ENCODE peak calls at places on chromosome 20, in four cellular contexts. One of them, this sample, is unnamed.

GRCh38 chr20:44123251-44123650 is 63.7 kb downstream of the JPH2 start:
- DNase-seq in foreskin fibroblast: no peak
- DNase-seq in right atrium auricular region: no peak
- DNase-seq in dorsolateral prefrontal cortex: no peak
- DNase-seq in this sample: no peak

GRCh38 chr20:18727032-18727508 is 86.5 kb upstream of the SCP2D1 start:
- DNase-seq in dorsolateral prefrontal cortex: no peak
- DNase-seq in foreskin fibroblast: no peak
- DNase-seq in right atrium auricular region: no peak
- DNase-seq in this sample: no peak

GRCh38 chr20:20192366-20192765 is 140.0 kb downstream of the CFAP61 start:
- DNase-seq in dorsolateral prefrontal cortex: no peak
- DNase-seq in foreskin fibroblast: no peak
- DNase-seq in right atrium auricular region: no peak
- DNase-seq in this sample: no peak

GRCh38 chr20:5168582-5169396 is 42.0 kb downstream of the CDS2 start:
- DNase-seq in right atrium auricular region: no peak
- DNase-seq in dorsolateral prefrontal cortex: peak
- DNase-seq in foreskin fibroblast: peak
- DNase-seq in this sample: no peak

GRCh38 chr20:44601801-44602204 is 19.4 kb downstream of the PKIG start:
- DNase-seq in dorsolateral prefrontal cortex: no peak
- DNase-seq in right atrium auricular region: peak
- DNase-seq in foreskin fibroblast: peak
- DNase-seq in this sample: no peak

GRCh38 chr20:859661-860294 is 26.3 kb downstream of the FAM110A start:
- DNase-seq in dorsolateral prefrontal cortex: no peak
- DNase-seq in foreskin fibroblast: no peak
- DNase-seq in right atrium auricular region: no peak
- DNase-seq in this sample: no peak

GRCh38 chr20:32775240-32775991 is 13.2 kb downstream of the DNMT3B start:
- DNase-seq in dorsolateral prefrontal cortex: no peak
- DNase-seq in right atrium auricular region: no peak
- DNase-seq in foreskin fibroblast: no peak
- DNase-seq in this sample: no peak

GRCh38 chr20:52823303-52823702 is 148.9 kb upstream of the TSHZ2 start:
- DNase-seq in right atrium auricular region: no peak
- DNase-seq in foreskin fibroblast: no peak
- DNase-seq in dorsolateral prefrontal cortex: no peak
- DNase-seq in this sample: no peak

GRCh38 chr20:37901667-37902503 is 1.0 kb upstream of the VSTM2L start:
- DNase-seq in dorsolateral prefrontal cortex: peak
- DNase-seq in foreskin fibroblast: peak
- DNase-seq in right atrium auricular region: no peak
- DNase-seq in this sample: no peak

GRCh38 chr20:50111829-50112495 is 988 bp downstream of the UBE2V1 start:
- DNase-seq in dorsolateral prefrontal cortex: no peak
- DNase-seq in foreskin fibroblast: no peak
- DNase-seq in right atrium auricular region: no peak
- DNase-seq in this sample: no peak

GRCh38 chr20:845226-845868 is 11.8 kb downstream of the FAM110A start:
- DNase-seq in dorsolateral prefrontal cortex: no peak
- DNase-seq in foreskin fibroblast: no peak
- DNase-seq in right atrium auricular region: no peak
- DNase-seq in this sample: no peak

GRCh38 chr20:63554361-63555278 is 661 bp downstream of the FNDC11 start:
- DNase-seq in dorsolateral prefrontal cortex: no peak
- DNase-seq in right atrium auricular region: no peak
- DNase-seq in foreskin fibroblast: no peak
- DNase-seq in this sample: no peak

GRCh38 chr20:57464642-57465211 is 60.2 kb downstream of the CTCFL start:
- DNase-seq in right atrium auricular region: no peak
- DNase-seq in foreskin fibroblast: no peak
- DNase-seq in dorsolateral prefrontal cortex: no peak
- DNase-seq in this sample: no peak
- TF ChIP-seq CTCF in right atrium auricular region: no peak
- TF ChIP-seq CTCF in foreskin fibroblast: no peak
- TF ChIP-seq CTCF in dorsolateral prefrontal cortex: no peak
- TF ChIP-seq CTCF in this sample: no peak

GRCh38 chr20:61881416-61881815 is 184.3 kb downstream of the TAF4 start:
- DNase-seq in dorsolateral prefrontal cortex: no peak
- DNase-seq in right atrium auricular region: no peak
- DNase-seq in foreskin fibroblast: no peak
- DNase-seq in this sample: no peak
- TF ChIP-seq CTCF in dorsolateral prefrontal cortex: no peak
- TF ChIP-seq CTCF in right atrium auricular region: no peak
- TF ChIP-seq CTCF in foreskin fibroblast: no peak
- TF ChIP-seq CTCF in this sample: no peak

DNA sequence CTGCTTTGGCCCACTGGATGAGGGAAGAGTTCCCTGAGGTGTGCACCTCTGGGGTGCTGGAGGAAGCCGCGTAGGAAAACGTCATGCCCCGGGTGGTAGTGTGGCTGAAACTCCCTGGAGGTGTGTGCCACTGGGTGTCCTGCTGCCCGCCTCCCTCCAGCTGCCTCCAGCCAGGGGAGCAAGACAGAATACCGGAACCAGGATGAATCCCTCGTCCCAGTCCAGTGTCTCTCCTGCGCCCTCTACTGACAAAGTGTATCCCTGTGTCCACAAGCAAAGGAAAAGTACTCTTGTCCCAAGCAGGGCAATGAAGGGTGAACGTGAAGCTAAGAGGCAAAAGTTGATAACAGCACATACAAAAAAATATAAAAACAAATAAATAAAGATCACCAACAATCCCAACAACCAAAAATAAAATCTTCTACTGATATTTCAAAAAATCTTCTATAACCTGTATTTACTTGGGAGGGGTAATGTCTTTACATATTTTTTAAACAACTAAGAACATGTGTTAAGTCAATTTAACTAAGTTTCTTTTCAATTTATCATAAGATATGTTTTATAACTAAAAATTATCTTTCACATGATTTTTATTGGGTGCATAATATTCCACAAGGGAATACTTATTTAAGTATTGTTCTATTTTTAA is 437.6 kb downstream of the MAFB start:
- DNase-seq in right atrium auricular region: no peak
- DNase-seq in dorsolateral prefrontal cortex: no peak
- DNase-seq in foreskin fibroblast: no peak
- DNase-seq in this sample: no peak
- TF ChIP-seq CTCF in right atrium auricular region: peak
- TF ChIP-seq CTCF in dorsolateral prefrontal cortex: no peak
- TF ChIP-seq CTCF in foreskin fibroblast: peak
- TF ChIP-seq CTCF in this sample: no peak

GRCh38 chr20:62326959-62327725 is 24.3 kb downstream of the ADRM1 start:
- DNase-seq in right atrium auricular region: no peak
- DNase-seq in foreskin fibroblast: no peak
- DNase-seq in dorsolateral prefrontal cortex: no peak
- DNase-seq in this sample: no peak
- TF ChIP-seq CTCF in right atrium auricular region: no peak
- TF ChIP-seq CTCF in foreskin fibroblast: no peak
- TF ChIP-seq CTCF in dorsolateral prefrontal cortex: no peak
- TF ChIP-seq CTCF in this sample: no peak

GRCh38 chr20:39890697-39891096 is 798.3 kb downstream of the MAFB start:
- DNase-seq in foreskin fibroblast: no peak
- DNase-seq in right atrium auricular region: no peak
- DNase-seq in dorsolateral prefrontal cortex: no peak
- DNase-seq in this sample: no peak

GRCh38 chr20:39888310-39888709 is 800.7 kb downstream of the MAFB start:
- DNase-seq in dorsolateral prefrontal cortex: no peak
- DNase-seq in right atrium auricular region: no peak
- DNase-seq in foreskin fibroblast: no peak
- DNase-seq in this sample: no peak

GRCh38 chr20:39897058-39897457 is 792.0 kb downstream of the MAFB start:
- DNase-seq in right atrium auricular region: no peak
- DNase-seq in dorsolateral prefrontal cortex: no peak
- DNase-seq in foreskin fibroblast: peak
- DNase-seq in this sample: no peak

GRCh38 chr20:39897781-39898466 is 791.1 kb downstream of the MAFB start:
- DNase-seq in dorsolateral prefrontal cortex: no peak
- DNase-seq in right atrium auricular region: no peak
- DNase-seq in foreskin fibroblast: no peak
- DNase-seq in this sample: no peak

DNA sequence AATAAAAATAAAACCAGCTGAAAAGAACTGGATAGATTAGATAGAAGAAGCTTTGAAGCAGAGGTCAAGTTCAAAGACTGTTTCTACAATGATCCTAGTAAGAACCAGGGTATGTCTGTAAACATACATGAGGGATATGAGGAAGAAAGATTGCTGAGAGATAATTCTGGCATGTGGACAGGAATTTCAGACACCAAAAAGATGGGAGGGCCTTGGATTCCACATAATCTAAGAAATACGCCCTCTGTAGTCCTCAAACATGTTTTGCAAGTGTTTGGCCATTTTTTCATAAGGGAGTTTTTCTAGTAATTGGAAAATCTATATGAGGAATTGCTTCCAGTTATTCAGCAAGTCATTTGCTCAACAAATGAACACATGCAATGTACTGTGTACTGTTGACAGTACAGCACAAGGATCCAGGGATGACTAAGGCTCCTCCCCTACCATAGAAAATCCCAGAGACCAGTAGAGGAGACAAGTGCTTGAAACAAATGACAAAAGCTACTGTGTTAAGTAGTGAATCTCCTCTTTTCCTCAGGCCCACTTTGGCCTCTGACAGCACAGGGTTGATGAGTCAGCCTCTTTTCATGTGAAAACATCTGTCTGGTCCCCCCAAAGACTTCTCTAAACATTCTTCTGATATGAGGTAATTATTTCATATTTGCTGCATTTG is 795.9 kb downstream of the MAFB start:
- DNase-seq in foreskin fibroblast: peak
- DNase-seq in right atrium auricular region: no peak
- DNase-seq in dorsolateral prefrontal cortex: no peak
- DNase-seq in this sample: no peak
- TF ChIP-seq CTCF in foreskin fibroblast: no peak
- TF ChIP-seq CTCF in right atrium auricular region: no peak
- TF ChIP-seq CTCF in dorsolateral prefrontal cortex: no peak
- TF ChIP-seq CTCF in this sample: peak

DNA sequence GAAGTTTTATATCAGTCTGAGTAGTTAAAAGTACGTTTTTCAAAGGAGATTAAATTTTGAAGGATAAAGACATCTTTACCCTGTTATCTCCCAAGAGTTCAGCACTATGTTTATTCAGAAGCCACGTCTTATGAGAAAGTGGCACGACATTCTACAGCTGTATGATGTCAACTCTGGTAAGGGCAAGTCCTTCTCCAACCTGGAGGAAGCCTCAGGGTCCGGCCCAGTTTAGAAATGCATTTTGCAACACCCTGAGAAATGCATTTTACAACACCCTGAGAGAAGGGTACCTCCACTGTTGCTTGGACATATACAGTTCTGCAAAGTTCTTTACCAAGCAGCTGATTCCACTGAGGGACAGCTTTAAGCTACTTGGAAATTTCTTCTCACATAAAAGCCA is 17.6 kb downstream of the NAPB start:
- DNase-seq in foreskin fibroblast: no peak
- DNase-seq in dorsolateral prefrontal cortex: no peak
- DNase-seq in right atrium auricular region: no peak
- DNase-seq in this sample: no peak
- TF ChIP-seq CTCF in foreskin fibroblast: no peak
- TF ChIP-seq CTCF in dorsolateral prefrontal cortex: no peak
- TF ChIP-seq CTCF in right atrium auricular region: no peak
- TF ChIP-seq CTCF in this sample: no peak

GRCh38 chr20:3739926-3740599 is 7.6 kb downstream of the HSPA12B start:
- DNase-seq in foreskin fibroblast: no peak
- DNase-seq in dorsolateral prefrontal cortex: no peak
- DNase-seq in right atrium auricular region: no peak
- DNase-seq in this sample: no peak

GRCh38 chr20:3738109-3739053 is 5.9 kb downstream of the HSPA12B start:
- DNase-seq in dorsolateral prefrontal cortex: no peak
- DNase-seq in right atrium auricular region: no peak
- DNase-seq in foreskin fibroblast: no peak
- DNase-seq in this sample: no peak

GRCh38 chr20:3740600-3741301 is 8.3 kb downstream of the HSPA12B start:
- DNase-seq in dorsolateral prefrontal cortex: no peak
- DNase-seq in right atrium auricular region: no peak
- DNase-seq in foreskin fibroblast: no peak
- DNase-seq in this sample: no peak

GRCh38 chr20:3741846-3742458 is 9.5 kb downstream of the HSPA12B start:
- DNase-seq in right atrium auricular region: no peak
- DNase-seq in foreskin fibroblast: no peak
- DNase-seq in dorsolateral prefrontal cortex: no peak
- DNase-seq in this sample: no peak

GRCh38 chr20:3739054-3739925 is 6.8 kb downstream of the HSPA12B start:
- DNase-seq in foreskin fibroblast: no peak
- DNase-seq in right atrium auricular region: no peak
- DNase-seq in dorsolateral prefrontal cortex: no peak
- DNase-seq in this sample: no peak
- TF ChIP-seq CTCF in foreskin fibroblast: no peak
- TF ChIP-seq CTCF in right atrium auricular region: no peak
- TF ChIP-seq CTCF in dorsolateral prefrontal cortex: no peak
- TF ChIP-seq CTCF in this sample: no peak

GRCh38 chr20:38935285-38935684 is 9.1 kb downstream of the FAM83D start:
- DNase-seq in right atrium auricular region: no peak
- DNase-seq in foreskin fibroblast: peak
- DNase-seq in dorsolateral prefrontal cortex: no peak
- DNase-seq in this sample: no peak
- TF ChIP-seq CTCF in right atrium auricular region: no peak
- TF ChIP-seq CTCF in foreskin fibroblast: peak
- TF ChIP-seq CTCF in dorsolateral prefrontal cortex: no peak
- TF ChIP-seq CTCF in this sample: no peak